ENCODE peak calls at places on chromosomes 4 and X, in nine cellular contexts. B is stimulated activated CD8-positive, alpha-beta memory T cell treated with anti-CD3 and anti-CD28 coated beads, Interleukin-7, amount 100 ng/mL, for 48 hours; G is kidney tubule cell; O is RWPE1; M is iris pigment epithelial cell; U is naive thymus-derived CD4-positive, alpha-beta T cell; H is heart right ventricle; L is NCI-H2029 treated with DMSO at 0.1 percent for 48 hours; K is T-helper 22 cell. E is an unnamed sample.

GRCh38 chrX:12693754-12694153 is 97.5 kb upstream of the PRPS2 start:
- DNase-seq in L (no peak), G (no peak), O (no peak), M (no peak), H (no peak), B (no peak), U (no peak), K (no peak), E (no peak)

GRCh38 chr4:14632041-14632440 is 370.2 kb upstream of the CPEB2 start:
- DNase-seq in O (no peak), K (no peak), B (no peak), H (no peak), U (no peak), L (no peak), M (no peak), G (no peak), E (no peak)

GRCh38 chr4:47538516-47538915 is 53.4 kb downstream of the ATP10D start:
- DNase-seq in U (no peak), G (peak; percentile 53), H (no peak), M (peak; percentile 74), K (no peak), L (no peak), B (no peak), O (no peak), E (no peak)

GRCh38 chr4:79198886-79199591 is 126.8 kb downstream of the NAA11 start:
- DNase-seq in O (no peak), L (no peak), M (peak; percentile 9), H (no peak), B (no peak), G (peak; percentile 30), K (no peak), U (no peak), E (peak; percentile 4)

GRCh38 chr4:182280439-182281111 is 37.4 kb downstream of the TENM3 start:
- DNase-seq in U (no peak), H (no peak), B (no peak), M (peak; percentile 70), G (no peak), K (no peak), O (no peak), L (no peak), E (no peak)

GRCh38 chr4:80538276-80538926 is 202.9 kb downstream of the CFAP299 start:
- DNase-seq in G (peak; percentile 52), K (no peak), L (no peak), M (peak; percentile 33), U (no peak), H (no peak), O (peak; percentile 8), B (no peak), E (no peak)

GRCh38 chr4:157204634-157205244 is 15.8 kb upstream of the GRIA2 start:
- DNase-seq in M (peak; percentile 8), G (peak; percentile 25), U (peak; percentile 1), O (no peak), L (no peak), B (no peak), H (no peak), K (no peak), E (peak; percentile 19)

GRCh38 chr4:1072830-1073446 is 40.4 kb downstream of the RNF212 start:
- DNase-seq in H (peak; percentile 37), B (peak; percentile 8), O (peak; percentile 32), L (no peak), M (peak; percentile 65), U (peak; percentile 57), G (peak; percentile 70), K (peak; percentile 12), E (peak; percentile 50)

E was measured in Calu3.